ENCODE peak calls at places on chromosome 12, in nine cellular contexts. One of them, this sample, is unnamed.

GRCh38 chr12:52691076-52691764 is 11.0 kb upstream of the KRT1 start:
- DNase-seq in cardiac muscle cell: peak
- DNase-seq in A549: no peak
- DNase-seq in upper lobe of right lung: no peak
- DNase-seq in hepatocyte: peak
- DNase-seq in AG10803: no peak
- DNase-seq in nephron progenitor cell: peak
- DNase-seq in stomach: no peak
- DNase-seq in fibroblast of mammary gland: no peak
- DNase-seq in this sample: no peak

GRCh38 chr12:103673487-103673886 is 86.4 kb downstream of the STAB2 start:
- DNase-seq in cardiac muscle cell: no peak
- DNase-seq in A549: no peak
- DNase-seq in upper lobe of right lung: no peak
- DNase-seq in hepatocyte: peak
- DNase-seq in AG10803: no peak
- DNase-seq in nephron progenitor cell: no peak
- DNase-seq in stomach: no peak
- DNase-seq in fibroblast of mammary gland: no peak
- DNase-seq in this sample: no peak

GRCh38 chr12:15404485-15404884 is 82.2 kb downstream of the PTPRO start:
- DNase-seq in cardiac muscle cell: no peak
- DNase-seq in A549: no peak
- DNase-seq in upper lobe of right lung: no peak
- DNase-seq in hepatocyte: no peak
- DNase-seq in AG10803: no peak
- DNase-seq in nephron progenitor cell: no peak
- DNase-seq in stomach: no peak
- DNase-seq in fibroblast of mammary gland: peak
- DNase-seq in this sample: no peak

GRCh38 chr12:128903231-128903630 is 50.0 kb downstream of the GLT1D1 start:
- DNase-seq in cardiac muscle cell: no peak
- DNase-seq in A549: no peak
- DNase-seq in upper lobe of right lung: no peak
- DNase-seq in hepatocyte: no peak
- DNase-seq in AG10803: no peak
- DNase-seq in nephron progenitor cell: no peak
- DNase-seq in stomach: no peak
- DNase-seq in fibroblast of mammary gland: no peak
- DNase-seq in this sample: peak

GRCh38 chr12:109562871-109563270 is 10.4 kb downstream of the MMAB start:
- DNase-seq in cardiac muscle cell: no peak
- DNase-seq in A549: no peak
- DNase-seq in upper lobe of right lung: no peak
- DNase-seq in hepatocyte: no peak
- DNase-seq in AG10803: no peak
- DNase-seq in nephron progenitor cell: no peak
- DNase-seq in stomach: no peak
- DNase-seq in fibroblast of mammary gland: no peak
- DNase-seq in this sample: no peak

GRCh38 chr12:11959117-11959823 is 111.5 kb upstream of the BCL2L14 start:
- DNase-seq in cardiac muscle cell: no peak
- DNase-seq in A549: peak
- DNase-seq in upper lobe of right lung: no peak
- DNase-seq in hepatocyte: peak
- DNase-seq in AG10803: no peak
- DNase-seq in nephron progenitor cell: no peak
- DNase-seq in stomach: no peak
- DNase-seq in fibroblast of mammary gland: peak
- DNase-seq in this sample: no peak

GRCh38 chr12:91877022-91877421 is 268.6 kb downstream of the BTG1 start:
- DNase-seq in cardiac muscle cell: no peak
- DNase-seq in A549: no peak
- DNase-seq in upper lobe of right lung: peak
- DNase-seq in hepatocyte: no peak
- DNase-seq in AG10803: peak
- DNase-seq in nephron progenitor cell: no peak
- DNase-seq in stomach: peak
- DNase-seq in fibroblast of mammary gland: peak
- DNase-seq in this sample: peak

GRCh38 chr12:56836317-56836716 is 73.2 kb downstream of the HSD17B6 start:
- DNase-seq in cardiac muscle cell: no peak
- DNase-seq in A549: peak
- DNase-seq in upper lobe of right lung: no peak
- DNase-seq in hepatocyte: peak
- DNase-seq in AG10803: peak
- DNase-seq in nephron progenitor cell: no peak
- DNase-seq in stomach: no peak
- DNase-seq in fibroblast of mammary gland: peak
- DNase-seq in this sample: no peak

GRCh38 chr12:100737168-100737567 is 57.4 kb upstream of the ANO4 start:
- DNase-seq in cardiac muscle cell: no peak
- DNase-seq in A549: peak
- DNase-seq in upper lobe of right lung: no peak
- DNase-seq in hepatocyte: no peak
- DNase-seq in AG10803: no peak
- DNase-seq in nephron progenitor cell: no peak
- DNase-seq in stomach: no peak
- DNase-seq in fibroblast of mammary gland: no peak
- DNase-seq in this sample: no peak

GRCh38 chr12:70365648-70366518 is at the start of gene KCNMB4:
- DNase-seq in cardiac muscle cell: peak
- DNase-seq in A549: peak
- DNase-seq in upper lobe of right lung: peak
- DNase-seq in hepatocyte: peak
- DNase-seq in AG10803: peak
- DNase-seq in nephron progenitor cell: peak
- DNase-seq in stomach: peak
- DNase-seq in fibroblast of mammary gland: no peak
- DNase-seq in this sample: peak

GRCh38 chr12:93514853-93515252 is 47.5 kb downstream of the MRPL42 start:
- DNase-seq in cardiac muscle cell: no peak
- DNase-seq in A549: no peak
- DNase-seq in upper lobe of right lung: no peak
- DNase-seq in hepatocyte: no peak
- DNase-seq in AG10803: peak
- DNase-seq in nephron progenitor cell: no peak
- DNase-seq in stomach: no peak
- DNase-seq in fibroblast of mammary gland: peak
- DNase-seq in this sample: no peak

GRCh38 chr12:29547151-29547561 is 49.7 kb upstream of the OVCH1 start:
- DNase-seq in cardiac muscle cell: no peak
- DNase-seq in A549: no peak
- DNase-seq in upper lobe of right lung: no peak
- DNase-seq in hepatocyte: no peak
- DNase-seq in AG10803: peak
- DNase-seq in nephron progenitor cell: no peak
- DNase-seq in stomach: no peak
- DNase-seq in fibroblast of mammary gland: peak
- DNase-seq in this sample: no peak

GRCh38 chr12:80469681-80470080 is 25.6 kb downstream of the PTPRQ start:
- DNase-seq in cardiac muscle cell: no peak
- DNase-seq in A549: no peak
- DNase-seq in upper lobe of right lung: no peak
- DNase-seq in hepatocyte: no peak
- DNase-seq in AG10803: peak
- DNase-seq in nephron progenitor cell: no peak
- DNase-seq in stomach: no peak
- DNase-seq in fibroblast of mammary gland: peak
- DNase-seq in this sample: no peak

GRCh38 chr12:64452559-64453329 is 824 bp downstream of the TBK1 start:
- DNase-seq in cardiac muscle cell: peak
- DNase-seq in A549: peak
- DNase-seq in upper lobe of right lung: no peak
- DNase-seq in hepatocyte: peak
- DNase-seq in AG10803: peak
- DNase-seq in nephron progenitor cell: no peak
- DNase-seq in stomach: peak
- DNase-seq in fibroblast of mammary gland: peak
- DNase-seq in this sample: no peak

GRCh38 chr12:120979862-120980696 is 1.7 kb downstream of the HNF1A start:
- DNase-seq in cardiac muscle cell: peak
- DNase-seq in A549: peak
- DNase-seq in upper lobe of right lung: no peak
- DNase-seq in hepatocyte: peak
- DNase-seq in AG10803: no peak
- DNase-seq in nephron progenitor cell: peak
- DNase-seq in stomach: no peak
- DNase-seq in fibroblast of mammary gland: no peak
- DNase-seq in this sample: no peak

GRCh38 chr12:5467941-5468340 is 36.0 kb downstream of the NTF3 start:
- DNase-seq in cardiac muscle cell: no peak
- DNase-seq in A549: no peak
- DNase-seq in upper lobe of right lung: no peak
- DNase-seq in hepatocyte: no peak
- DNase-seq in AG10803: no peak
- DNase-seq in nephron progenitor cell: no peak
- DNase-seq in stomach: no peak
- DNase-seq in fibroblast of mammary gland: no peak
- DNase-seq in this sample: no peak

GRCh38 chr12:79935624-79936040 is 735 bp upstream of the PPP1R12A start:
- DNase-seq in cardiac muscle cell: peak
- DNase-seq in A549: no peak
- DNase-seq in upper lobe of right lung: no peak
- DNase-seq in hepatocyte: no peak
- DNase-seq in AG10803: peak
- DNase-seq in nephron progenitor cell: no peak
- DNase-seq in stomach: no peak
- DNase-seq in fibroblast of mammary gland: peak
- DNase-seq in this sample: peak

GRCh38 chr12:46549527-46550265 is 177.1 kb upstream of the SLC38A2 start:
- DNase-seq in cardiac muscle cell: no peak
- DNase-seq in A549: peak
- DNase-seq in upper lobe of right lung: no peak
- DNase-seq in hepatocyte: no peak
- DNase-seq in AG10803: peak
- DNase-seq in nephron progenitor cell: no peak
- DNase-seq in stomach: no peak
- DNase-seq in fibroblast of mammary gland: peak
- DNase-seq in this sample: no peak

DNA sequence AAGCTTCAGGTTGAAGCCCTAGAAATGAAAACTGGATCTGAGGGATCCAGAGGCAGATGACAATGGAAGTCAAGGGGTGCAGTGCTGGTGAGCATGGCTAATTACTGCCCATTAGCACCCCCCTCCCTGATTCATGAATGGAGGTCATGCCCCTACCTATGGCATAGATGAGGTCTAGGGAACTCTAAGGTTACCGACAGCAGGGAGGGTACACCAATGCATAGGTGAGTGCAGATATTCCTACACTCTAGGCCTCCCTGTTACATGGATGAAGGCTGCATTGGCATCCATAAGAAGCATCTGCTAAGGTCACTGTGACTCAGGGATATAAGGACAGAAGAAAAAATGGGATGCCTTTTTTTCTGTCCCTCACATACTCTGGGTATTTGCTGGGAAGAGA is 147.3 kb downstream of the CCDC59 start:
- DNase-seq in cardiac muscle cell: no peak
- DNase-seq in A549: no peak
- DNase-seq in upper lobe of right lung: no peak
- DNase-seq in hepatocyte: no peak
- DNase-seq in AG10803: no peak
- DNase-seq in nephron progenitor cell: no peak
- DNase-seq in stomach: no peak
- DNase-seq in fibroblast of mammary gland: no peak
- DNase-seq in this sample: no peak
- TF ChIP-seq CTCF in cardiac muscle cell: no peak
- TF ChIP-seq CTCF in A549: no peak
- TF ChIP-seq CTCF in upper lobe of right lung: no peak
- TF ChIP-seq CTCF in hepatocyte: no peak
- TF ChIP-seq CTCF in AG10803: no peak
- TF ChIP-seq CTCF in nephron progenitor cell: no peak
- TF ChIP-seq CTCF in stomach: no peak
- TF ChIP-seq CTCF in fibroblast of mammary gland: no peak
- TF ChIP-seq CTCF in this sample: no peak

GRCh38 chr12:96989916-96990315 is 82.9 kb downstream of the NEDD1 start:
- DNase-seq in cardiac muscle cell: peak
- DNase-seq in A549: peak
- DNase-seq in upper lobe of right lung: no peak
- DNase-seq in hepatocyte: peak
- DNase-seq in AG10803: no peak
- DNase-seq in nephron progenitor cell: peak
- DNase-seq in stomach: no peak
- DNase-seq in fibroblast of mammary gland: no peak
- DNase-seq in this sample: peak
- TF ChIP-seq CTCF in cardiac muscle cell: no peak
- TF ChIP-seq CTCF in A549: peak
- TF ChIP-seq CTCF in upper lobe of right lung: no peak
- TF ChIP-seq CTCF in hepatocyte: peak
- TF ChIP-seq CTCF in AG10803: no peak
- TF ChIP-seq CTCF in nephron progenitor cell: no peak
- TF ChIP-seq CTCF in stomach: peak
- TF ChIP-seq CTCF in fibroblast of mammary gland: peak
- TF ChIP-seq CTCF in this sample: peak

DNA sequence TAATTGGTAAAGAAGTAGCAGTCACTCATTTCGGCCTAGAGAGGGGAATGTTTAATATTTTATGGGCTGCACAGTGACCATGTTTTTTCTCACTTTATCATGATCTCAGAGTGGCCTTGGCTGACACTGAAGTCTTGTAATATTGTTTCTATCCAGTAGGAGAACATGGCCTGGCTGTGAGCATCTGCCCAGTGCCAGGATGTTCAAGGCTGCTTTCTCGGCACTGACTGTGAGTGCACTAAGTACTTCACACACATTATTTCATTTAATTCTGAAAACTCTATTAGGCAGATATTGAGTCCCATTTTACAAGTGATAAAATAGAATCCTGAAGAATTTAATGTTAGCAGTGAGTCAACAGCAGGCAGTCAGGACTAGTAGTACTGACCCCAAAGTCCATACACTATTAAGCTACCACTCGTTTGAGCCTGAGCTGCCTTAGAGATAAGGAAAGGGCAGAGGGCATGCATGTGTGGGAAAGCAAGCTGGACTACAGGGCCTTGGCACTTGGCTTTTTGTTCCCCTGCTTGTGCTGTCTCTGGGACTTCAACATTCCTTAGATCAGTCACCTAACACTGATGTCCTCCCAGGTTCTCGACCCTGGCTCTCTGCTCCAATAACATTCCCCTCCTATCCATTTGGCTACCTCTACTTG is 42.2 kb upstream of the APPL2 start:
- DNase-seq in cardiac muscle cell: no peak
- DNase-seq in A549: peak
- DNase-seq in upper lobe of right lung: no peak
- DNase-seq in hepatocyte: peak
- DNase-seq in AG10803: peak
- DNase-seq in nephron progenitor cell: no peak
- DNase-seq in stomach: peak
- DNase-seq in fibroblast of mammary gland: peak
- DNase-seq in this sample: no peak
- TF ChIP-seq CTCF in cardiac muscle cell: peak
- TF ChIP-seq CTCF in A549: peak
- TF ChIP-seq CTCF in upper lobe of right lung: peak
- TF ChIP-seq CTCF in hepatocyte: no peak
- TF ChIP-seq CTCF in AG10803: peak
- TF ChIP-seq CTCF in nephron progenitor cell: no peak
- TF ChIP-seq CTCF in stomach: no peak
- TF ChIP-seq CTCF in fibroblast of mammary gland: peak
- TF ChIP-seq CTCF in this sample: peak

DNA sequence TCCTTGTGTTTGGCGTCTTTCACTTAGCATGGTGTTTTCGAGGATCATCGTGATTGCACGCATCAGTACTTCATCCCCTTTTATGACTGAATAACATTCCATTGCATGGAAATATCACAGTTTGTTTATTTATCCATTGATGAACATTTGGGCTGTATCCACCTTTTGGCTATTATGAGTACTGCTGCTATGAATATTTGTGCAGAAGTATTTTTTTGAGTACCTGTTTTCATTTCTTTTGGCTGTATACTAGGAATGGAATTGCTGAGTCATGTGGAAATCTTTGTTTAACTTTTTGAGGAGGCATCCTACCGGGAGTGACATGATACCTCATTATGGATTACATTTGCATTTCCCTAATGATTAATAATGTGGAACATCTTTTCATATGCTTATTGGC is 66.4 kb downstream of the WNK1 start:
- DNase-seq in cardiac muscle cell: no peak
- DNase-seq in A549: peak
- DNase-seq in upper lobe of right lung: no peak
- DNase-seq in hepatocyte: no peak
- DNase-seq in AG10803: no peak
- DNase-seq in nephron progenitor cell: no peak
- DNase-seq in stomach: no peak
- DNase-seq in fibroblast of mammary gland: no peak
- DNase-seq in this sample: no peak
- TF ChIP-seq CTCF in cardiac muscle cell: no peak
- TF ChIP-seq CTCF in A549: no peak
- TF ChIP-seq CTCF in upper lobe of right lung: peak
- TF ChIP-seq CTCF in hepatocyte: no peak
- TF ChIP-seq CTCF in AG10803: peak
- TF ChIP-seq CTCF in nephron progenitor cell: no peak
- TF ChIP-seq CTCF in stomach: no peak
- TF ChIP-seq CTCF in fibroblast of mammary gland: peak
- TF ChIP-seq CTCF in this sample: no peak